ENCODE peak calls at places on chromosomes 7 and 10, in ten cellular contexts. K is right atrium auricular region; W is CD4-positive, CD25-positive, alpha-beta regulatory T cell; I is stomach; C is transverse colon; G is mucosa of descending colon; F is colonic mucosa; M is astrocyte; Y is suprapubic skin; L is A549. A is an unnamed sample. For H3K4me1 and H3K9me3, the result is how much of the 10 kb centered on the place peaks cover.

GRCh38 chr7:72030994-72031667 is 381.0 kb downstream of the CALN1 start:
- DNase-seq in K (no peak), W (no peak), I (no peak), C (no peak), G (no peak), F (no peak), M (no peak), Y (no peak), L (no peak), A (no peak)

GRCh38 chr7:2314209-2314955 is at the start of gene SNX8:
- DNase-seq in K (peak), W (peak), I (peak), C (peak), G (peak), F (peak), M (peak), Y (peak), L (peak), A (peak)

GRCh38 chr10:5467634-5468255 is 31.6 kb downstream of the CALML5 start:
- DNase-seq in K (no peak), W (no peak), I (no peak), C (no peak), G (peak), F (peak), M (no peak), Y (no peak), L (no peak), A (no peak)

GRCh38 chr10:82266438-82266837 is 391.4 kb downstream of the NRG3 start:
- DNase-seq in K (no peak), W (no peak), I (no peak), C (no peak), G (no peak), F (no peak), M (peak), Y (no peak), L (no peak), A (no peak)

GRCh38 chr10:123135415-123136141 is at the start of gene HMX3:
- DNase-seq in K (peak), W (peak), I (no peak), C (no peak), G (no peak), F (no peak), M (no peak), Y (no peak), L (peak), A (peak)

GRCh38 chr7:7668708-7669107 is 28.2 kb downstream of the UMAD1 start:
- DNase-seq in K (no peak), W (no peak), I (no peak), C (no peak), G (no peak), F (no peak), M (no peak), Y (no peak), L (no peak), A (no peak)

GRCh38 chr7:821688-822087 is 10.6 kb upstream of the SUN1 start:
- DNase-seq in K (no peak), W (no peak), I (no peak), C (no peak), G (no peak), F (no peak), M (no peak), Y (no peak), L (no peak), A (no peak)

GRCh38 chr10:86372785-86373239 is 6.2 kb upstream of the GRID1 start:
- DNase-seq in K (no peak), W (no peak), I (peak), C (no peak), G (no peak), F (no peak), M (no peak), Y (no peak), L (no peak), A (no peak)

GRCh38 chr10:123986736-123987135 is 95.1 kb upstream of the CPXM2 start:
- DNase-seq in K (no peak), W (no peak), I (no peak), C (no peak), G (no peak), F (no peak), M (peak), Y (no peak), L (no peak), A (no peak)

DNA sequence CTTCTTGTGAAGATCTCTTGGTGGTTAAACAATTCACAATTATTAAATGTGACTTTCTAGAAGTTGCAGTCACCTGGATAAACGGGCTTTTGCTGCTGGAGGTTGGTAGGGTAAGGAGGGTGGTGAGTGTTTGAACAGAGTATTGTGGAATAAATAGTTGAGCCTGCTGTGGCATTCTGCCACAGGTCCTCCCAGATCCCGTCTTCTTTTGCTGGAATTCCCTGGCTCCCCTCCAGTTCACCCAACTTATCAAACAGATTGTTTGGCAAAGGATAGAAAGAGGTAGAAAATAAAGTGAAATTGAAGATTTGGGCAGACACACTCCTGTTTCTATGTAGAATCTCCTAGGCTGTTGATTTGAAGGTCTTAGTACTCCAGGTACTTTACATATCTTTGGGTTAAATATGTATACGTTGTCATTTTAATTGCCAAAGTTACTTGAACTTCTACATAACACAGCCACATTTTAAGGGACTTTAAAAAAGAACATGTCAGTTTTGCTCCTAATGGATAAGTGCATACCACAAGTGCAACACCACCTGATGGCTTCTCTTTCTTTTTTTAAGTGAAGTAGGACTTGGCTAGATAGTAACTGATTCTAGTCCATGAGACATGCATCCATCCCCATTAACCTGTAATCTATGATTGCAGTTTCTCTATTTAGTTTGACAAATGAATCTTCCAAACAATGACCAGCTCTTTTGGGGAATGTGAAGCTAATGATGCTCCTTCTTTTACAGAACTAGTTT is 83.0 kb downstream of the ARL4A start:
- DNase-seq in K (no peak), W (no peak), I (peak), C (peak), G (peak), F (peak), M (no peak), Y (no peak), L (no peak), A (peak)
- H3K4me1 ChIP-seq in K (under half), W (under half), I (under half), C (under half), G (under half), F (under half), M (under half), Y (under half), L (under half), A (under half)

GRCh38 chr7:43669286-43670081 is 59.8 kb downstream of the COA1 start:
- DNase-seq in K (no peak), W (peak), I (no peak), C (peak), G (peak), F (no peak), M (peak), Y (no peak), L (no peak), A (peak)
- H3K9me3 ChIP-seq in K (under half), W (under half), I (under half), C (under half), G (under half), F (under half), M (under half), Y (under half), L (under half), A (under half)

DNA sequence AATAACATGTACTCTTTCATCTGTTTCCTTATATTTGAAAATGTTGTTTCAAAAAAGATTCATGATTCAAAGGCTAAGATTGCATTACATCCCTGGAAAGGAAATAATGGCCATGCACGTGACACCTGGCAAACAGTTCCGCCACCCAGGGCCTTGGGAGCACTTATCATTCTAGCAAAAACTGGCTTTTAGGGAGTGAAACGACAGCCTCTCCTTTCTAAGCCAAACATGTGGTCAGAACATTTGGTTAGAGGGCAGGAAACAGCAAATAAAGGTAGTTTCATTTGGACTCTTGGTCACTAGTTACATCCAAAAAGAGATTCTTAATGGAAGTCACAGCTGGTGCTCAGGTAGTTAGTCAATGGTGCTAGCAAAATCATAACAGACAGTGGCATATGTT is 83.5 kb downstream of the FAS start:
- DNase-seq in K (peak), W (no peak), I (peak), C (no peak), G (no peak), F (no peak), M (peak), Y (peak), L (no peak), A (no peak)
- H3K4me3 ChIP-seq in K (no peak), W (no peak), I (no peak), C (no peak), G (no peak), F (no peak), M (no peak), Y (no peak), L (no peak), A (no peak)

DNA sequence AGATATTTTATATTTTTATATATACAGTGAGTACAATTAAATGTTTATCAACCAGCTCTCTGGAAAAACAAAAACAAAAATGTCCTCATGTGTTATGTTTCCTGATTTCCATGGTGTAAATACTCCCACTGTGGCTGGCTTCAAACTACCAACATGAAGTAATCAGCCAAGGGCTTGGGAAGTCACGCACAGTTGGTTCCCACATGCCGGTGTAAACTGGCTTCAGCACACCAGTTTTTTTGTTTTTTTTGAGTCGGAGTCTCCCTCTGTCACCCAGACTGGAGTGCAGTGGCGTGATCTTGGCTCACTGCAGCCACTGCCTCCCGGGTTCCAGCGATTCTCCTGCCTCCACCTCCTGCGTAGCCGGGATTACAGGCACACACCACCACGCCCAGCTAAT is 11.8 kb downstream of the OSBPL3 start:
- DNase-seq in K (no peak), W (no peak), I (no peak), C (no peak), G (no peak), F (no peak), M (no peak), Y (no peak), L (no peak), A (no peak)
- H3K4me1 ChIP-seq in K (under half), W (under half), I (under half), C (under half), G (under half), F (under half), M (under half), Y (half or more), L (under half), A (under half)

A was measured in HAP-1.